ENCODE peak calls at places on chromosomes 16 and 17, in eight cellular contexts. J is ovary, U is stomach, A is esophagus muscularis mucosa, V is suprapubic skin, Z is Peyer's patch, I is spleen, K is IMR-90. L is an unnamed sample.

GRCh38 chr17:74431568-74432483 is at the start of gene GPRC5C:
- DNase-seq in J (peak; percentile 94), U (peak; percentile 95), A (no peak), V (peak; percentile 82), Z (peak; percentile 92), I (peak; percentile 84), K (no peak), L (peak; percentile 79)

GRCh38 chr16:78485899-78486221 is 386.4 kb downstream of the WWOX start:
- DNase-seq in J (no peak), U (no peak), A (no peak), V (no peak), Z (no peak), I (no peak), K (no peak), L (no peak)

GRCh38 chr17:29630630-29631193 is 8.0 kb upstream of the CORO6 start:
- DNase-seq in J (no peak), U (no peak), A (no peak), V (peak; percentile 30), Z (no peak), I (no peak), K (no peak), L (no peak)

GRCh38 chr16:50372611-50373344 is 4.0 kb upstream of the BRD7 start:
- DNase-seq in J (no peak), U (no peak), A (peak; percentile 91), V (no peak), Z (no peak), I (no peak), K (peak; percentile 61), L (no peak)

GRCh38 chr16:70770968-70771552 is 29.9 kb downstream of the VAC14 start:
- DNase-seq in J (peak; percentile 83), U (peak; percentile 69), A (peak; percentile 93), V (no peak), Z (peak; percentile 73), I (no peak), K (peak; percentile 54), L (peak; percentile 67)

GRCh38 chr17:40106760-40107265 is 6.4 kb upstream of the NR1D1 start:
- DNase-seq in J (peak; percentile 75), U (no peak), A (no peak), V (no peak), Z (no peak), I (no peak), K (no peak), L (peak; percentile 62)

GRCh38 chr17:36892112-36892838 is 45.0 kb upstream of the LHX1 start:
- DNase-seq in J (no peak), U (peak; percentile 57), A (no peak), V (no peak), Z (no peak), I (no peak), K (no peak), L (no peak)

GRCh38 chr17:45440161-45440859 is 7.6 kb upstream of the ARHGAP27 start:
- DNase-seq in J (no peak), U (no peak), A (no peak), V (peak; percentile 75), Z (no peak), I (peak; percentile 58), K (no peak), L (no peak)

GRCh38 chr17:30369995-30370394 is 8.7 kb upstream of the CPD start:
- DNase-seq in J (no peak), U (no peak), A (no peak), V (no peak), Z (no peak), I (no peak), K (peak; percentile 46), L (no peak)

GRCh38 chr17:55177159-55177913 is 87.4 kb upstream of the HLF start:
- DNase-seq in J (no peak), U (no peak), A (no peak), V (no peak), Z (no peak), I (no peak), K (no peak), L (no peak)

GRCh38 chr17:49516190-49516589 is 21.1 kb downstream of the NGFR start:
- DNase-seq in J (no peak), U (no peak), A (no peak), V (no peak), Z (no peak), I (peak; percentile 49), K (no peak), L (no peak)

GRCh38 chr17:43907425-43907981 is at the start of gene MPP2:
- DNase-seq in J (peak; percentile 77), U (peak; percentile 73), A (peak; percentile 94), V (peak; percentile 85), Z (peak; percentile 83), I (peak; percentile 83), K (peak; percentile 58), L (peak; percentile 83)
- TF ChIP-seq POLR2A in J (peak; percentile 44), U (no peak), A (no peak), V (no peak), Z (no peak), I (no peak), K (peak; percentile 29), L (peak; percentile 51)

GRCh38 chr16:8595783-8596182 is 5.5 kb upstream of the TMEM114 start:
- DNase-seq in J (no peak), U (no peak), A (no peak), V (no peak), Z (no peak), I (no peak), K (no peak), L (no peak)
- H3K27me3 ChIP-seq in J (no peaks in the 10 kb centered on the region), U (peaks cover 27% of the 10 kb centered on the region), A (no peaks in the 10 kb centered on the region), V (peaks cover 21% of the 10 kb centered on the region), Z (no peaks in the 10 kb centered on the region), I (no peaks in the 10 kb centered on the region), K (no peaks in the 10 kb centered on the region), L (no peaks in the 10 kb centered on the region)

DNA sequence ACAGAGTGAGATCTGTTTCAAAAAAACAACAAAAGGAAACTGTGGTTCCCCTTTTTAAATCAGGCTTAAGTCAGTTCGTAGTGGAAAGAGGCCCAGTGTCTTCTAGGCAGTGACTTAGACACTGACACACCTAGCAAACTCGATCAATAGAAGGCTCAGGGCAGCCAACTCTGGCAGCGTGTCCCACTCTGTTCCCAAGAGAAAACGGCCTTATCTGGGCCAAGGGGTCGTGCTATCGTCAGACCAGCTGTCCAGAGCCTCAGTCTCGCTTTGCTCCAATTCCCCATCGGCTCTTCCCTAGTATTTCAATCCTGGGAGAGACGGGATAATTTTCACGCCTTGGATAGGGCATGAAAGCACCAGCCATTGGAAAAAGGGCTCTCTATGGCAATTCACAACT is 72.9 kb downstream of the SLC5A11 start:
- DNase-seq in J (no peak), U (no peak), A (no peak), V (no peak), Z (no peak), I (peak; percentile 17), K (no peak), L (no peak)
- H3K27ac ChIP-seq in J (no peak overlapping the region), U (no peak overlapping the region), A (no peak overlapping the region), V (no peak overlapping the region), Z (no peak overlapping the region), I (no peak overlapping the region), K (no peak overlapping the region), L (no peak overlapping the region)

GRCh38 chr17:1475321-1475854 is 17.1 kb downstream of the MYO1C start:
- DNase-seq in J (no peak), U (no peak), A (no peak), V (no peak), Z (no peak), I (no peak), K (no peak), L (no peak)

GRCh38 chr17:1473170-1473569 is 17.1 kb upstream of the CRK start:
- DNase-seq in J (no peak), U (no peak), A (no peak), V (no peak), Z (no peak), I (no peak), K (no peak), L (no peak)

GRCh38 chr17:1471931-1472727 is 16.1 kb upstream of the CRK start:
- DNase-seq in J (no peak), U (no peak), A (no peak), V (no peak), Z (no peak), I (no peak), K (no peak), L (no peak)

GRCh38 chr17:1473841-1474240 is 17.8 kb upstream of the CRK start:
- DNase-seq in J (no peak), U (no peak), A (no peak), V (no peak), Z (no peak), I (no peak), K (no peak), L (no peak)

GRCh38 chr17:1474402-1475189 is 17.9 kb downstream of the MYO1C start:
- DNase-seq in J (no peak), U (no peak), A (no peak), V (no peak), Z (peak; percentile 61), I (no peak), K (no peak), L (no peak)
- TF ChIP-seq POLR2A in J (no peak), U (no peak), A (no peak), V (no peak), Z (no peak), I (no peak), K (no peak), L (no peak)

DNA sequence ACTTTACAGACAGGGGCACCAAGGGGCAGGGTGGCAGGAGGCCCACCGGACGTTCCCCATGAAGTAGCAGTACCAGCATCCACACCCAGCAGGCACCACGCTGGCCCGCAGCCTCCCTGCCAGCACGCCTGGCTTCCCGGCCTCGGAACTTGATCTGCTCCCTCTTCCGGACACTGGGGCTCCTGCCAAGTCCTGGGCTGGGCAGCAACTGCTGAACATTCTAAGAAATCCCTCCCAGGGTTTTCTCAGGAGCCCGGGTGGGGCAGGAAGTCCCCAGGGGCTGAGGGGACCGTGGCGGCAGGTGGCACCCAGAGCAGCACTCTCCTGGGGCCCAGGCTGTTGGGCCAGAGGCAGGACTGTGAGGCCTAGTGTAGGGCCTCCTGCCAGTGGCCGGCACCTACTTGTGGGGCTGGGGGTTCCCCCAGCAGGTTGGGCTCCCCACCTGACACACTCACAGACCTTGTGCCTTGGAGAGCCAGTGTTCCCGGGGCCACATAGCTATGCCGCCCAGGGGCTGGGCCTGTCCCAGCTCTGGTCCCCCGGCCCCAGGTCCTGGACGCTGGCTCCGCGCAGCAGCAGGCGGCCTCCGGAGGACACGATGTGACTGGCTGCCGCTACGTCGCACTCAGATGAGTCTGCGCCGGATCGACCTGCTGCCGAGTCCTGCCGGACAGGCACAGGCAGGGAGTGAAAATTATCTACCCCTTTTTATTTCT is 86.2 kb upstream of the CBX4 start:
- DNase-seq in J (peak; percentile 49), U (peak; percentile 91), A (no peak), V (no peak), Z (peak; percentile 81), I (peak; percentile 83), K (peak; percentile 25), L (no peak)
- H3K27me3 ChIP-seq in J (no peaks in the 10 kb centered on the region), U (peaks cover 92% of the 10 kb centered on the region), A (no peaks in the 10 kb centered on the region), V (peaks cover 76% of the 10 kb centered on the region), Z (no peaks in the 10 kb centered on the region), I (peaks cover 14% of the 10 kb centered on the region), K (peaks cover 60% of the 10 kb centered on the region), L (peaks cover 32% of the 10 kb centered on the region)

L was measured in uterus.